ENCODE peak calls at places on chromosome 9, in six cellular contexts. F is fibroblast of the aortic adventitia; P is activated CD4-positive, alpha-beta T cell treated with anti-CD3 and anti-CD28 coated beads, Interleukin-2, amount 50 U/mL, for 48 hours; S is activated naive CD8-positive, alpha-beta T cell treated with anti-CD3 and anti-CD28 coated beads for 36 hours; D is stimulated activated CD8-positive, alpha-beta memory T cell treated with anti-CD3 and anti-CD28 coated beads, Interleukin-2, amount 100 ng/mL, for 1 hour; I is H54. L is an unnamed sample.

GRCh38 chr9:22913026-22913425 is 466.4 kb downstream of the DMRTA1 start:
- DNase-seq in P (no peak), S (no peak), I (no peak), F (no peak), D (no peak), L (no peak)

GRCh38 chr9:123031963-123032362 is 1.5 kb upstream of the GPR21 start:
- DNase-seq in D (no peak), I (no peak), S (no peak), P (no peak), F (no peak), L (no peak)

GRCh38 chr9:120580591-120580896 is 577 bp upstream of the CDK5RAP2 start:
- DNase-seq in P (no peak), D (no peak), S (no peak), F (no peak), I (no peak), L (no peak)

GRCh38 chr9:88979021-88979420 is 12.2 kb upstream of the S1PR3 start:
- DNase-seq in I (no peak), D (no peak), S (no peak), P (no peak), F (no peak), L (no peak)

GRCh38 chr9:38141751-38142150 is 72.7 kb upstream of the SHB start:
- DNase-seq in S (no peak), I (peak), D (no peak), P (no peak), F (peak), L (no peak)

GRCh38 chr9:78026947-78027346 is 4.7 kb downstream of the GNAQ start:
- DNase-seq in S (no peak), D (no peak), I (no peak), F (peak), P (no peak), L (no peak)

GRCh38 chr9:111857555-111858211 is 38.9 kb upstream of the UGCG start:
- DNase-seq in P (no peak), I (no peak), D (no peak), S (no peak), F (no peak), L (no peak)

GRCh38 chr9:32384364-32385134 is at the start of gene ACO1:
- DNase-seq in S (peak), D (peak), F (peak), I (peak), P (peak), L (peak)

GRCh38 chr9:15150939-15151338 is 156.1 kb downstream of the TTC39B start:
- DNase-seq in F (no peak), S (no peak), D (no peak), I (no peak), P (no peak), L (no peak)